ENCODE peak calls at places on chromosomes 7 and 10, in six cellular contexts. Y is heart right ventricle, S is tibial nerve, C is stomach, G is iPS DF 6.9, U is brain microvascular endothelial cell. D is an unnamed sample.

GRCh38 chr7:45599851-45600706 is 25.9 kb downstream of the ADCY1 start:
- DNase-seq in S (no peak), G (no peak), Y (no peak), C (peak), U (no peak), D (no peak)

GRCh38 chr10:47454294-47455058 is 29.4 kb downstream of the ANXA8 start:
- DNase-seq in C (no peak), U (no peak), G (no peak), S (no peak), Y (no peak), D (no peak)

GRCh38 chr10:11886851-11887250 is 63.7 kb downstream of the PROSER2 start:
- DNase-seq in Y (no peak), U (no peak), S (no peak), C (no peak), G (no peak), D (no peak)

GRCh38 chr10:64110079-64110478 is 588.9 kb downstream of the REEP3 start:
- DNase-seq in G (no peak), S (no peak), C (no peak), Y (no peak), U (no peak), D (no peak)

GRCh38 chr7:34260282-34260681 is 354.9 kb downstream of the BMPER start:
- DNase-seq in G (no peak), C (no peak), Y (no peak), S (peak), U (peak), D (no peak)

GRCh38 chr7:85103352-85103751 is 83.5 kb downstream of the SEMA3D start:
- DNase-seq in G (no peak), S (peak), Y (no peak), U (no peak), C (no peak), D (no peak)

GRCh38 chr10:132841254-132841975 is 55.5 kb upstream of the NKX6-2 start:
- DNase-seq in U (no peak), S (no peak), C (no peak), G (no peak), Y (no peak), D (no peak)

GRCh38 chr10:66381045-66381444 is 544.8 kb upstream of the LRRTM3 start:
- DNase-seq in S (no peak), U (no peak), Y (no peak), C (no peak), G (no peak), D (no peak)

GRCh38 chr7:8035190-8035589 is 66.6 kb downstream of the GLCCI1 start:
- DNase-seq in U (no peak), Y (no peak), C (no peak), G (no peak), S (no peak), D (no peak)

GRCh38 chr7:73919694-73920375 is 58.9 kb downstream of the TMEM270 start:
- DNase-seq in S (no peak), G (no peak), Y (no peak), C (no peak), U (no peak), D (no peak)

GRCh38 chr7:115019882-115020605 is 98.2 kb downstream of the MDFIC start:
- DNase-seq in G (no peak), C (no peak), S (no peak), U (no peak), Y (no peak), D (no peak)

GRCh38 chr7:1357601-1358271 is 101.5 kb downstream of the MICALL2 start:
- DNase-seq in C (no peak), U (no peak), G (no peak), S (no peak), Y (no peak), D (no peak)

GRCh38 chr10:129968937-129969527 is 5.0 kb upstream of the EBF3 start:
- DNase-seq in S (peak), G (no peak), C (no peak), Y (peak), U (peak), D (no peak)

GRCh38 chr10:84008878-84009277 is 130.4 kb upstream of the GHITM start:
- DNase-seq in U (no peak), G (peak), Y (peak), S (no peak), C (no peak), D (no peak)

GRCh38 chr7:157703131-157703530 is 366.3 kb downstream of the DNAJB6 start:
- DNase-seq in S (no peak), Y (no peak), G (no peak), U (no peak), C (no peak), D (no peak)

GRCh38 chr10:13977861-13978843 is 352.6 kb downstream of the FRMD4A start:
- DNase-seq in Y (no peak), C (no peak), S (no peak), G (no peak), U (peak), D (no peak)

GRCh38 chr7:3260425-3260762 is 40.7 kb upstream of the SDK1 start:
- DNase-seq in S (no peak), G (no peak), U (no peak), Y (no peak), C (no peak), D (no peak)

GRCh38 chr7:31958216-31958615 is 112.0 kb downstream of the PDE1C start:
- DNase-seq in U (no peak), S (no peak), C (no peak), G (no peak), Y (no peak), D (no peak)

GRCh38 chr7:157508477-157508881 is 171.7 kb downstream of the DNAJB6 start:
- DNase-seq in S (no peak), G (no peak), Y (no peak), C (peak), U (no peak), D (no peak)

GRCh38 chr7:44142028-44142427 is 896 bp upstream of the MYL7 start:
- DNase-seq in G (no peak), Y (no peak), S (no peak), U (no peak), C (no peak), D (no peak)

GRCh38 chr7:52009195-52009594 is 692.6 kb upstream of the COBL start:
- DNase-seq in G (no peak), Y (no peak), U (no peak), C (no peak), S (no peak), D (no peak)

GRCh38 chr7:157905740-157906461 is 569.1 kb downstream of the DNAJB6 start:
- DNase-seq in Y (peak), U (no peak), S (no peak), C (no peak), G (no peak), D (no peak)

GRCh38 chr7:46454796-46455195 is 533.7 kb upstream of the IGFBP3 start:
- DNase-seq in S (no peak), Y (no peak), G (no peak), U (no peak), C (no peak), D (no peak)

GRCh38 chr7:106583133-106583532 is 77.8 kb downstream of the CCDC71L start:
- DNase-seq in C (no peak), S (no peak), U (no peak), Y (no peak), G (no peak), D (no peak)

GRCh38 chr10:43195557-43195956 is 57.3 kb downstream of the CSGALNACT2 start:
- DNase-seq in G (no peak), U (no peak), C (no peak), Y (no peak), S (no peak), D (no peak)
- H3K27ac ChIP-seq in G (no peak), U (no peak), C (no peak), Y (no peak), S (no peak), D (no peak)

GRCh38 chr10:69377936-69378335 is 38.8 kb downstream of the TACR2 start:
- DNase-seq in S (no peak), C (no peak), Y (no peak), U (no peak), G (no peak), D (no peak)

GRCh38 chr10:69374931-69375306 is 41.8 kb downstream of the TACR2 start:
- DNase-seq in Y (no peak), G (no peak), S (no peak), U (no peak), C (no peak), D (no peak)

GRCh38 chr10:69375307-69376151 is 41.2 kb downstream of the TACR2 start:
- DNase-seq in Y (peak), S (no peak), C (no peak), U (no peak), G (peak), D (no peak)

GRCh38 chr10:69376662-69377061 is 40.1 kb downstream of the TACR2 start:
- DNase-seq in Y (no peak), U (no peak), G (no peak), C (no peak), S (no peak), D (no peak)

DNA sequence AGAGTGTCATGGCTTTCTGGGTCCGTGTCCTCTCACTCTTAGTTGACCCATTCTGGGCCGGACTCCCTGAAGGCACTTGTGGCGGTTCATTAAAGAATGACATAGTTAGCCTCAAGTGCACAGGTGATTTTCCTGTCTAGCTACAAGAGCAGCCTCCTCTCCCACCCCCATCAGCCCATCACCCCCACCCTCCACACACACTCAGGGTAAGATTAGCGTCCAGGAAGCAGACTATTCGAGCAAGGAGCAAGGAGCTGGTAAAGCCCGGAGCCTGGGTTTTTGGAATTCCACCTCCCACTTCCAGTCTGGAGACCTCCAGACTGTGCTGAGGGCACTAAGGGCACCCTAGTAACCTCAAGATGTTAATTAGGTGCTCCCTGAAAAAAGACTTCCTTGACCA is 39.5 kb downstream of the TACR2 start:
- DNase-seq in U (no peak), Y (no peak), G (no peak), C (no peak), S (no peak), D (no peak)
- H3K27ac ChIP-seq in U (no peak), Y (peak), G (no peak), C (peak), S (no peak), D (no peak)

DNA sequence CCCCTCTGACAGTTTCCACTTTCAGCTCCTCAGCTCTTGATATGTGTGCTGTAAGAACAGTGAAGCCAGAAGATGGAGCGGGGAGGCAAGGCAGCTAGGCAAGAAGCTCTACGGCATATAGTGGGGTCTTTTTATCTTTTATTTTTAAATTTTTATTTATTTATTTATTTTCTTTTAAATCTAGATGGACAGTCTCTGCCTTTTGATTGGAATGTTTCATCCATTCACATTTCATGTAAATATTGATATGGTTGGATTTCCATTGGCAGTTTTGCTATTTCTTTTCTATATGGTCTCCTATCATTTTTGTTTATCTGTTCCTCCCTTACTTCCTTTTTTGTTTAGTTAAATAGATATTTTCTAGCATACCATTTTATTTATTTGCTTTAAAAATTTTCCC is 183.7 kb downstream of the TMEM178B start:
- DNase-seq in C (no peak), Y (no peak), S (no peak), U (no peak), G (no peak), D (no peak)
- H3K27ac ChIP-seq in C (no peak), Y (no peak), S (no peak), U (no peak), G (no peak), D (no peak)

GRCh38 chr10:100182908-100183307 is 2.9 kb downstream of the ERLIN1 start:
- DNase-seq in U (no peak), S (no peak), C (no peak), G (no peak), Y (no peak), D (no peak)

GRCh38 chr10:100183482-100183881 is 2.3 kb downstream of the ERLIN1 start:
- DNase-seq in C (no peak), G (no peak), U (no peak), S (no peak), Y (no peak), D (no peak)

GRCh38 chr10:100185364-100186252 is at the start of gene ERLIN1:
- DNase-seq in U (peak), Y (peak), S (peak), G (peak), C (peak), D (peak)

GRCh38 chr10:100184426-100185219 is 1.2 kb downstream of the ERLIN1 start:
- DNase-seq in G (no peak), S (no peak), Y (no peak), U (no peak), C (no peak), D (no peak)

DNA sequence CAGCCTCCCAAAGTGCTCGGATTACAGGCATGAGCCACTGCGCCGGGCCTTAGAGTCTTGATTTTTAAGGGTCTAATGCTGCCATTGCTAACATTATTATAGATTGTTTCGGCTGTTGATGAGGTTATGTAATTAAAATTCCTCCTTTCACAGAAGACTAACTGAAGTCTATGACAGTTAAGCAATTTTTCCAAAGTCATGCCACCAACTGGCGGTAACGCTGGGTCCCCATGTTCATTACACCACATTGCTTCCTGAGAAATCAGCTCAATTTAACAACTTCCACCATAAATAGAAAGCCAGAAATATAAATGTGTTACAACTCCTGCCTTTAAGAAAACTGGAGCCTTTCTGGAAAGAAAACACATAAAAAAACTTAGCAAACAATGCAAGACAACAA is 3.5 kb downstream of the ERLIN1 start:
- DNase-seq in U (no peak), Y (no peak), G (no peak), C (no peak), S (no peak), D (no peak)
- H3K27ac ChIP-seq in U (no peak), Y (no peak), G (no peak), C (peak), S (no peak), D (peak)